ENCODE peak calls at places on chromosomes 16 and 17, in seven cellular contexts. One of them, this sample, is unnamed.

GRCh38 chr16:24635900-24636610 is 93.4 kb upstream of the TNRC6A start:
- DNase-seq in aorta: peak
- DNase-seq in stimulated activated CD8-positive, alpha-beta memory T cell treated with anti-CD3 and anti-CD28 coated beads, Interleukin-4, amount 100 ng/mL, for 48 hours: no peak
- DNase-seq in T-helper 2 cell: no peak
- DNase-seq in activated CD4-positive, CD25-positive, alpha-beta regulatory T cell: no peak
- DNase-seq in psoas muscle: peak
- DNase-seq in NCI-H1092 treated with DMSO at 0.1 percent for 48 hours: peak
- DNase-seq in this sample: no peak

GRCh38 chr17:35586569-35587073 is 501 bp upstream of the AP2B1 start:
- DNase-seq in NCI-H1092 treated with DMSO at 0.1 percent for 48 hours: no peak
- DNase-seq in T-helper 2 cell: no peak
- DNase-seq in stimulated activated CD8-positive, alpha-beta memory T cell treated with anti-CD3 and anti-CD28 coated beads, Interleukin-4, amount 100 ng/mL, for 48 hours: peak
- DNase-seq in aorta: no peak
- DNase-seq in psoas muscle: no peak
- DNase-seq in activated CD4-positive, CD25-positive, alpha-beta regulatory T cell: no peak
- DNase-seq in this sample: no peak

GRCh38 chr16:50833929-50834328 is 92.0 kb downstream of the CYLD start:
- DNase-seq in activated CD4-positive, CD25-positive, alpha-beta regulatory T cell: no peak
- DNase-seq in T-helper 2 cell: no peak
- DNase-seq in aorta: no peak
- DNase-seq in psoas muscle: no peak
- DNase-seq in stimulated activated CD8-positive, alpha-beta memory T cell treated with anti-CD3 and anti-CD28 coated beads, Interleukin-4, amount 100 ng/mL, for 48 hours: no peak
- DNase-seq in NCI-H1092 treated with DMSO at 0.1 percent for 48 hours: no peak
- DNase-seq in this sample: no peak

GRCh38 chr17:75515523-75516254 is at the start of gene CASKIN2:
- DNase-seq in NCI-H1092 treated with DMSO at 0.1 percent for 48 hours: peak
- DNase-seq in activated CD4-positive, CD25-positive, alpha-beta regulatory T cell: peak
- DNase-seq in psoas muscle: peak
- DNase-seq in aorta: peak
- DNase-seq in stimulated activated CD8-positive, alpha-beta memory T cell treated with anti-CD3 and anti-CD28 coated beads, Interleukin-4, amount 100 ng/mL, for 48 hours: peak
- DNase-seq in T-helper 2 cell: peak
- DNase-seq in this sample: peak

GRCh38 chr17:73278465-73279453 is 17.1 kb upstream of the CPSF4L start:
- DNase-seq in psoas muscle: no peak
- DNase-seq in stimulated activated CD8-positive, alpha-beta memory T cell treated with anti-CD3 and anti-CD28 coated beads, Interleukin-4, amount 100 ng/mL, for 48 hours: no peak
- DNase-seq in aorta: no peak
- DNase-seq in activated CD4-positive, CD25-positive, alpha-beta regulatory T cell: no peak
- DNase-seq in NCI-H1092 treated with DMSO at 0.1 percent for 48 hours: peak
- DNase-seq in T-helper 2 cell: no peak
- DNase-seq in this sample: no peak

GRCh38 chr17:81666342-81667191 is at the start of the genes CCDC137 and OXLD1:
- DNase-seq in stimulated activated CD8-positive, alpha-beta memory T cell treated with anti-CD3 and anti-CD28 coated beads, Interleukin-4, amount 100 ng/mL, for 48 hours: peak
- DNase-seq in activated CD4-positive, CD25-positive, alpha-beta regulatory T cell: peak
- DNase-seq in NCI-H1092 treated with DMSO at 0.1 percent for 48 hours: peak
- DNase-seq in T-helper 2 cell: peak
- DNase-seq in psoas muscle: peak
- DNase-seq in aorta: peak
- DNase-seq in this sample: peak

GRCh38 chr16:84294196-84295142 is at the start of gene WFDC1:
- DNase-seq in T-helper 2 cell: no peak
- DNase-seq in activated CD4-positive, CD25-positive, alpha-beta regulatory T cell: no peak
- DNase-seq in stimulated activated CD8-positive, alpha-beta memory T cell treated with anti-CD3 and anti-CD28 coated beads, Interleukin-4, amount 100 ng/mL, for 48 hours: no peak
- DNase-seq in NCI-H1092 treated with DMSO at 0.1 percent for 48 hours: no peak
- DNase-seq in aorta: peak
- DNase-seq in psoas muscle: no peak
- DNase-seq in this sample: no peak

GRCh38 chr16:86189934-86190333 is 291.0 kb downstream of the IRF8 start:
- DNase-seq in NCI-H1092 treated with DMSO at 0.1 percent for 48 hours: no peak
- DNase-seq in T-helper 2 cell: no peak
- DNase-seq in aorta: no peak
- DNase-seq in psoas muscle: no peak
- DNase-seq in activated CD4-positive, CD25-positive, alpha-beta regulatory T cell: no peak
- DNase-seq in stimulated activated CD8-positive, alpha-beta memory T cell treated with anti-CD3 and anti-CD28 coated beads, Interleukin-4, amount 100 ng/mL, for 48 hours: no peak
- DNase-seq in this sample: no peak

GRCh38 chr17:7215136-7215638 is 4.4 kb downstream of the DLG4 start:
- DNase-seq in NCI-H1092 treated with DMSO at 0.1 percent for 48 hours: no peak
- DNase-seq in aorta: no peak
- DNase-seq in stimulated activated CD8-positive, alpha-beta memory T cell treated with anti-CD3 and anti-CD28 coated beads, Interleukin-4, amount 100 ng/mL, for 48 hours: no peak
- DNase-seq in activated CD4-positive, CD25-positive, alpha-beta regulatory T cell: no peak
- DNase-seq in psoas muscle: no peak
- DNase-seq in T-helper 2 cell: no peak
- DNase-seq in this sample: peak

GRCh38 chr17:65123757-65124675 is 13.2 kb upstream of the RGS9 start:
- DNase-seq in T-helper 2 cell: no peak
- DNase-seq in stimulated activated CD8-positive, alpha-beta memory T cell treated with anti-CD3 and anti-CD28 coated beads, Interleukin-4, amount 100 ng/mL, for 48 hours: no peak
- DNase-seq in psoas muscle: no peak
- DNase-seq in aorta: no peak
- DNase-seq in NCI-H1092 treated with DMSO at 0.1 percent for 48 hours: no peak
- DNase-seq in activated CD4-positive, CD25-positive, alpha-beta regulatory T cell: no peak
- DNase-seq in this sample: no peak

GRCh38 chr16:82700541-82701240 is 73.9 kb downstream of the CDH13 start:
- DNase-seq in activated CD4-positive, CD25-positive, alpha-beta regulatory T cell: no peak
- DNase-seq in aorta: no peak
- DNase-seq in psoas muscle: no peak
- DNase-seq in NCI-H1092 treated with DMSO at 0.1 percent for 48 hours: no peak
- DNase-seq in stimulated activated CD8-positive, alpha-beta memory T cell treated with anti-CD3 and anti-CD28 coated beads, Interleukin-4, amount 100 ng/mL, for 48 hours: no peak
- DNase-seq in T-helper 2 cell: no peak
- DNase-seq in this sample: no peak

GRCh38 chr17:76433693-76434092 is 19.3 kb downstream of the UBE2O start:
- DNase-seq in T-helper 2 cell: no peak
- DNase-seq in activated CD4-positive, CD25-positive, alpha-beta regulatory T cell: no peak
- DNase-seq in aorta: no peak
- DNase-seq in NCI-H1092 treated with DMSO at 0.1 percent for 48 hours: no peak
- DNase-seq in stimulated activated CD8-positive, alpha-beta memory T cell treated with anti-CD3 and anti-CD28 coated beads, Interleukin-4, amount 100 ng/mL, for 48 hours: no peak
- DNase-seq in psoas muscle: no peak
- DNase-seq in this sample: no peak

GRCh38 chr16:14309906-14310305 is 238.8 kb downstream of the MRTFB start:
- DNase-seq in aorta: no peak
- DNase-seq in psoas muscle: peak
- DNase-seq in NCI-H1092 treated with DMSO at 0.1 percent for 48 hours: no peak
- DNase-seq in stimulated activated CD8-positive, alpha-beta memory T cell treated with anti-CD3 and anti-CD28 coated beads, Interleukin-4, amount 100 ng/mL, for 48 hours: no peak
- DNase-seq in T-helper 2 cell: no peak
- DNase-seq in activated CD4-positive, CD25-positive, alpha-beta regulatory T cell: no peak
- DNase-seq in this sample: no peak

GRCh38 chr17:68238894-68239293 is 8.9 kb upstream of the AMZ2 start:
- DNase-seq in stimulated activated CD8-positive, alpha-beta memory T cell treated with anti-CD3 and anti-CD28 coated beads, Interleukin-4, amount 100 ng/mL, for 48 hours: peak
- DNase-seq in T-helper 2 cell: no peak
- DNase-seq in NCI-H1092 treated with DMSO at 0.1 percent for 48 hours: no peak
- DNase-seq in activated CD4-positive, CD25-positive, alpha-beta regulatory T cell: no peak
- DNase-seq in aorta: no peak
- DNase-seq in psoas muscle: no peak
- DNase-seq in this sample: no peak

GRCh38 chr16:65537336-65537735 is 415.5 kb upstream of the CDH11 start:
- DNase-seq in activated CD4-positive, CD25-positive, alpha-beta regulatory T cell: no peak
- DNase-seq in T-helper 2 cell: no peak
- DNase-seq in aorta: no peak
- DNase-seq in stimulated activated CD8-positive, alpha-beta memory T cell treated with anti-CD3 and anti-CD28 coated beads, Interleukin-4, amount 100 ng/mL, for 48 hours: no peak
- DNase-seq in NCI-H1092 treated with DMSO at 0.1 percent for 48 hours: no peak
- DNase-seq in psoas muscle: no peak
- DNase-seq in this sample: peak

GRCh38 chr16:30485818-30486436 is 13.4 kb downstream of the ITGAL start:
- DNase-seq in T-helper 2 cell: no peak
- DNase-seq in psoas muscle: no peak
- DNase-seq in stimulated activated CD8-positive, alpha-beta memory T cell treated with anti-CD3 and anti-CD28 coated beads, Interleukin-4, amount 100 ng/mL, for 48 hours: no peak
- DNase-seq in NCI-H1092 treated with DMSO at 0.1 percent for 48 hours: no peak
- DNase-seq in aorta: no peak
- DNase-seq in activated CD4-positive, CD25-positive, alpha-beta regulatory T cell: no peak
- DNase-seq in this sample: no peak

GRCh38 chr16:65249768-65250167 is 127.9 kb upstream of the CDH11 start:
- DNase-seq in psoas muscle: peak
- DNase-seq in NCI-H1092 treated with DMSO at 0.1 percent for 48 hours: no peak
- DNase-seq in aorta: peak
- DNase-seq in stimulated activated CD8-positive, alpha-beta memory T cell treated with anti-CD3 and anti-CD28 coated beads, Interleukin-4, amount 100 ng/mL, for 48 hours: no peak
- DNase-seq in activated CD4-positive, CD25-positive, alpha-beta regulatory T cell: no peak
- DNase-seq in T-helper 2 cell: no peak
- DNase-seq in this sample: peak

GRCh38 chr17:75077490-75078096 is 10.2 kb upstream of the SLC16A5 start:
- DNase-seq in aorta: peak
- DNase-seq in NCI-H1092 treated with DMSO at 0.1 percent for 48 hours: peak
- DNase-seq in psoas muscle: peak
- DNase-seq in activated CD4-positive, CD25-positive, alpha-beta regulatory T cell: peak
- DNase-seq in T-helper 2 cell: no peak
- DNase-seq in stimulated activated CD8-positive, alpha-beta memory T cell treated with anti-CD3 and anti-CD28 coated beads, Interleukin-4, amount 100 ng/mL, for 48 hours: peak
- DNase-seq in this sample: peak

GRCh38 chr17:17849147-17849820 is 12.5 kb upstream of the SREBF1 start:
- DNase-seq in stimulated activated CD8-positive, alpha-beta memory T cell treated with anti-CD3 and anti-CD28 coated beads, Interleukin-4, amount 100 ng/mL, for 48 hours: peak
- DNase-seq in activated CD4-positive, CD25-positive, alpha-beta regulatory T cell: peak
- DNase-seq in NCI-H1092 treated with DMSO at 0.1 percent for 48 hours: no peak
- DNase-seq in psoas muscle: peak
- DNase-seq in T-helper 2 cell: no peak
- DNase-seq in aorta: peak
- DNase-seq in this sample: no peak

GRCh38 chr17:16255481-16255901 is 38.5 kb downstream of the PIGL start:
- DNase-seq in stimulated activated CD8-positive, alpha-beta memory T cell treated with anti-CD3 and anti-CD28 coated beads, Interleukin-4, amount 100 ng/mL, for 48 hours: no peak
- DNase-seq in psoas muscle: peak
- DNase-seq in aorta: peak
- DNase-seq in T-helper 2 cell: no peak
- DNase-seq in NCI-H1092 treated with DMSO at 0.1 percent for 48 hours: peak
- DNase-seq in activated CD4-positive, CD25-positive, alpha-beta regulatory T cell: no peak
- DNase-seq in this sample: no peak

GRCh38 chr17:61009619-61010018 is 332.0 kb downstream of the BCAS3 start:
- DNase-seq in psoas muscle: no peak
- DNase-seq in aorta: no peak
- DNase-seq in NCI-H1092 treated with DMSO at 0.1 percent for 48 hours: no peak
- DNase-seq in T-helper 2 cell: no peak
- DNase-seq in stimulated activated CD8-positive, alpha-beta memory T cell treated with anti-CD3 and anti-CD28 coated beads, Interleukin-4, amount 100 ng/mL, for 48 hours: no peak
- DNase-seq in activated CD4-positive, CD25-positive, alpha-beta regulatory T cell: no peak
- DNase-seq in this sample: no peak

GRCh38 chr17:61387511-61388305 is 11.9 kb upstream of the TBX2 start:
- DNase-seq in T-helper 2 cell: no peak
- DNase-seq in aorta: no peak
- DNase-seq in NCI-H1092 treated with DMSO at 0.1 percent for 48 hours: no peak
- DNase-seq in psoas muscle: peak
- DNase-seq in stimulated activated CD8-positive, alpha-beta memory T cell treated with anti-CD3 and anti-CD28 coated beads, Interleukin-4, amount 100 ng/mL, for 48 hours: no peak
- DNase-seq in activated CD4-positive, CD25-positive, alpha-beta regulatory T cell: no peak
- DNase-seq in this sample: no peak

GRCh38 chr17:42266918-42267766 is 9.0 kb downstream of the STAT5B start:
- DNase-seq in NCI-H1092 treated with DMSO at 0.1 percent for 48 hours: no peak
- DNase-seq in activated CD4-positive, CD25-positive, alpha-beta regulatory T cell: no peak
- DNase-seq in T-helper 2 cell: no peak
- DNase-seq in stimulated activated CD8-positive, alpha-beta memory T cell treated with anti-CD3 and anti-CD28 coated beads, Interleukin-4, amount 100 ng/mL, for 48 hours: peak
- DNase-seq in aorta: no peak
- DNase-seq in psoas muscle: no peak
- DNase-seq in this sample: no peak

GRCh38 chr17:56499799-56500388 is 93.6 kb upstream of the NOG start:
- DNase-seq in stimulated activated CD8-positive, alpha-beta memory T cell treated with anti-CD3 and anti-CD28 coated beads, Interleukin-4, amount 100 ng/mL, for 48 hours: peak
- DNase-seq in T-helper 2 cell: no peak
- DNase-seq in NCI-H1092 treated with DMSO at 0.1 percent for 48 hours: no peak
- DNase-seq in activated CD4-positive, CD25-positive, alpha-beta regulatory T cell: no peak
- DNase-seq in psoas muscle: no peak
- DNase-seq in aorta: no peak
- DNase-seq in this sample: no peak

GRCh38 chr16:89115216-89115949 is 21.7 kb downstream of the ACSF3 start:
- DNase-seq in stimulated activated CD8-positive, alpha-beta memory T cell treated with anti-CD3 and anti-CD28 coated beads, Interleukin-4, amount 100 ng/mL, for 48 hours: peak
- DNase-seq in activated CD4-positive, CD25-positive, alpha-beta regulatory T cell: peak
- DNase-seq in aorta: peak
- DNase-seq in T-helper 2 cell: peak
- DNase-seq in psoas muscle: peak
- DNase-seq in NCI-H1092 treated with DMSO at 0.1 percent for 48 hours: no peak
- DNase-seq in this sample: peak

GRCh38 chr17:71975998-71976649 is 144.7 kb upstream of the SOX9 start:
- DNase-seq in T-helper 2 cell: no peak
- DNase-seq in activated CD4-positive, CD25-positive, alpha-beta regulatory T cell: no peak
- DNase-seq in aorta: peak
- DNase-seq in NCI-H1092 treated with DMSO at 0.1 percent for 48 hours: no peak
- DNase-seq in stimulated activated CD8-positive, alpha-beta memory T cell treated with anti-CD3 and anti-CD28 coated beads, Interleukin-4, amount 100 ng/mL, for 48 hours: no peak
- DNase-seq in psoas muscle: peak
- DNase-seq in this sample: peak

GRCh38 chr16:68072038-68072695 is 13.0 kb upstream of the NFATC3 start:
- DNase-seq in psoas muscle: peak
- DNase-seq in T-helper 2 cell: no peak
- DNase-seq in aorta: peak
- DNase-seq in activated CD4-positive, CD25-positive, alpha-beta regulatory T cell: no peak
- DNase-seq in stimulated activated CD8-positive, alpha-beta memory T cell treated with anti-CD3 and anti-CD28 coated beads, Interleukin-4, amount 100 ng/mL, for 48 hours: peak
- DNase-seq in NCI-H1092 treated with DMSO at 0.1 percent for 48 hours: no peak
- DNase-seq in this sample: peak

GRCh38 chr17:6086603-6087400 is 16.6 kb downstream of the WSCD1 start:
- DNase-seq in activated CD4-positive, CD25-positive, alpha-beta regulatory T cell: no peak
- DNase-seq in aorta: no peak
- DNase-seq in NCI-H1092 treated with DMSO at 0.1 percent for 48 hours: no peak
- DNase-seq in T-helper 2 cell: no peak
- DNase-seq in stimulated activated CD8-positive, alpha-beta memory T cell treated with anti-CD3 and anti-CD28 coated beads, Interleukin-4, amount 100 ng/mL, for 48 hours: no peak
- DNase-seq in psoas muscle: no peak
- DNase-seq in this sample: no peak

GRCh38 chr16:51651061-51651466 is 500.0 kb upstream of the SALL1 start:
- DNase-seq in NCI-H1092 treated with DMSO at 0.1 percent for 48 hours: peak
- DNase-seq in aorta: no peak
- DNase-seq in T-helper 2 cell: no peak
- DNase-seq in psoas muscle: no peak
- DNase-seq in activated CD4-positive, CD25-positive, alpha-beta regulatory T cell: no peak
- DNase-seq in stimulated activated CD8-positive, alpha-beta memory T cell treated with anti-CD3 and anti-CD28 coated beads, Interleukin-4, amount 100 ng/mL, for 48 hours: no peak
- DNase-seq in this sample: no peak

GRCh38 chr17:49971848-49972485 is 3.0 kb downstream of the DLX4 start:
- DNase-seq in stimulated activated CD8-positive, alpha-beta memory T cell treated with anti-CD3 and anti-CD28 coated beads, Interleukin-4, amount 100 ng/mL, for 48 hours: no peak
- DNase-seq in activated CD4-positive, CD25-positive, alpha-beta regulatory T cell: no peak
- DNase-seq in aorta: no peak
- DNase-seq in NCI-H1092 treated with DMSO at 0.1 percent for 48 hours: no peak
- DNase-seq in psoas muscle: no peak
- DNase-seq in T-helper 2 cell: no peak
- DNase-seq in this sample: no peak

This sample was measured in esophagus muscularis mucosa.